ENCODE peak calls at places on chromosomes 4 and X, in ten cellular contexts. F, I, G, X, Z, S, E, C, B and K are unnamed samples.

GRCh38 chr4:2070421-2071251 is 11.5 kb downstream of the NAT8L start:
- DNase-seq in F (no peak), I (no peak), G (no peak), X (no peak), Z (peak; percentile 48), S (no peak), E (peak; percentile 53), C (no peak), B (no peak), K (no peak)

GRCh38 chr4:133623847-133624246 is 474.8 kb downstream of the PCDH10 start:
- DNase-seq in F (no peak), I (no peak), G (no peak), X (no peak), Z (no peak), S (no peak), E (no peak), C (no peak), B (no peak), K (no peak)

GRCh38 chrX:51876441-51876840 is 17.0 kb upstream of the MAGED1 start:
- DNase-seq in F (no peak), I (peak; percentile 79), G (no peak), X (no peak), Z (no peak), S (no peak), E (no peak), C (no peak), B (no peak), K (no peak)

GRCh38 chr4:105990933-105991332 is 95.7 kb downstream of the NPNT start:
- DNase-seq in F (no peak), I (peak; percentile 66), G (peak; percentile 39), X (peak; percentile 95), Z (peak; percentile 85), S (no peak), E (peak; percentile 91), C (no peak), B (no peak), K (peak; percentile 97)

GRCh38 chrX:23883737-23884354 is 23.9 kb downstream of the APOO start:
- DNase-seq in F (no peak), I (peak; percentile 81), G (no peak), X (no peak), Z (no peak), S (no peak), E (no peak), C (no peak), B (peak; percentile 17), K (peak; percentile 67)

GRCh38 chr4:38673109-38673978 is 9.3 kb downstream of the KLF3 start:
- DNase-seq in F (no peak), I (peak; percentile 34), G (no peak), X (no peak), Z (no peak), S (no peak), E (peak; percentile 71), C (no peak), B (no peak), K (no peak)

GRCh38 chr4:25001499-25001898 is 29.2 kb downstream of the LGI2 start:
- DNase-seq in F (no peak), I (peak; percentile 21), G (no peak), X (no peak), Z (no peak), S (no peak), E (no peak), C (no peak), B (no peak), K (no peak)

GRCh38 chrX:71603618-71604017 is 14.7 kb downstream of the CXCR3 start:
- DNase-seq in F (no peak), I (no peak), G (no peak), X (no peak), Z (no peak), S (no peak), E (no peak), C (no peak), B (no peak), K (no peak)

GRCh38 chrX:152847281-152847680 is 16.4 kb downstream of the NSDHL start:
- DNase-seq in F (no peak), I (no peak), G (no peak), X (no peak), Z (no peak), S (no peak), E (no peak), C (no peak), B (peak; percentile 52), K (no peak)

GRCh38 chr4:152573861-152574260 is 38.0 kb upstream of the FBXW7 start:
- DNase-seq in F (no peak), I (no peak), G (no peak), X (no peak), Z (no peak), S (no peak), E (no peak), C (no peak), B (no peak), K (no peak)

GRCh38 chrX:56564182-56564885 is 907 bp downstream of the UBQLN2 start:
- DNase-seq in F (peak; percentile 0), I (peak; percentile 74), G (no peak), X (no peak), Z (peak; percentile 74), S (no peak), E (peak; percentile 30), C (no peak), B (peak; percentile 37), K (peak; percentile 40)

GRCh38 chr4:184644553-184645307 is 4.5 kb downstream of the CASP3 start:
- DNase-seq in F (no peak), I (peak; percentile 48), G (no peak), X (no peak), Z (no peak), S (no peak), E (no peak), C (no peak), B (no peak), K (no peak)

GRCh38 chr4:187059031-187059430 is 335.4 kb upstream of the FAT1 start:
- DNase-seq in F (no peak), I (no peak), G (no peak), X (no peak), Z (no peak), S (no peak), E (no peak), C (no peak), B (no peak), K (no peak)

GRCh38 chr4:3493720-3494492 is 30.8 kb downstream of the DOK7 start:
- DNase-seq in F (no peak), I (no peak), G (no peak), X (no peak), Z (no peak), S (no peak), E (no peak), C (no peak), B (no peak), K (peak; percentile 35)

GRCh38 chr4:104752337-104752736 is 257.6 kb upstream of the CXXC4 start:
- DNase-seq in F (no peak), I (peak; percentile 76), G (no peak), X (no peak), Z (no peak), S (no peak), E (no peak), C (no peak), B (no peak), K (no peak)

GRCh38 chr4:2462218-2462991 is 6.5 kb upstream of the RNF4 start:
- DNase-seq in F (peak; percentile 52), I (peak; percentile 79), G (peak; percentile 55), X (peak; percentile 37), Z (peak; percentile 91), S (peak; percentile 60), E (peak; percentile 84), C (peak; percentile 53), B (peak; percentile 47), K (peak; percentile 88)

GRCh38 chr4:103422467-103423219 is 224.5 kb upstream of the CENPE start:
- DNase-seq in F (no peak), I (no peak), G (no peak), X (no peak), Z (no peak), S (no peak), E (no peak), C (no peak), B (no peak), K (no peak)

GRCh38 chrX:153725039-153725831 is 579 bp downstream of the ABCD1 start:
- DNase-seq in F (no peak), I (no peak), G (no peak), X (no peak), Z (peak; percentile 88), S (no peak), E (peak; percentile 64), C (no peak), B (no peak), K (no peak)

GRCh38 chr4:171281359-171281758 is 531.8 kb upstream of the GALNTL6 start:
- DNase-seq in F (no peak), I (no peak), G (no peak), X (no peak), Z (no peak), S (no peak), E (no peak), C (no peak), B (no peak), K (no peak)